ENCODE peak calls at places on chromosomes 12 and 14, in six cellular contexts. P is pancreas; S is stimulated activated CD8-positive, alpha-beta memory T cell treated with anti-CD3 and anti-CD28 coated beads, Interleukin-15, amount 100 ng/mL, for 4 hours; K is NCI-H1092; N is Jurkat, Clone E6-1; J is retinal pigment epithelial cell. U is an unnamed sample.

GRCh38 chr12:42696424-42697149 is 107.0 kb upstream of the PRICKLE1 start:
- DNase-seq in K (no peak), N (no peak), S (no peak), P (peak; percentile 15), J (no peak), U (no peak)

GRCh38 chr14:70619708-70620107 is 19.3 kb upstream of the MED6 start:
- DNase-seq in K (no peak), P (no peak), J (no peak), N (no peak), S (no peak), U (no peak)

GRCh38 chr12:115204957-115205754 is 521.2 kb upstream of the TBX3 start:
- DNase-seq in S (no peak), P (no peak), J (no peak), K (no peak), N (no peak), U (no peak)

GRCh38 chr12:130253866-130254265 is 83.8 kb upstream of the PIWIL1 start:
- DNase-seq in K (no peak), S (no peak), J (no peak), P (peak; percentile 6), N (no peak), U (no peak)

GRCh38 chr14:36056846-36057245 is 119.7 kb downstream of the PTCSC3 start:
- DNase-seq in S (no peak), P (no peak), K (no peak), N (no peak), J (no peak), U (no peak)

GRCh38 chr12:124477109-124477915 is 90.1 kb downstream of the NCOR2 start:
- DNase-seq in N (peak; percentile 58), S (no peak), K (no peak), J (no peak), P (no peak), U (no peak)

GRCh38 chr12:3275171-3276041 is 198.2 kb downstream of the TSPAN9 start:
- DNase-seq in K (peak; percentile 38), N (peak; percentile 24), S (peak; percentile 20), P (peak; percentile 35), J (no peak), U (peak; percentile 61)

GRCh38 chr12:104964167-104964566 is 6.1 kb upstream of the SLC41A2 start:
- DNase-seq in P (no peak), J (peak; percentile 28), S (no peak), K (peak; percentile 65), N (no peak), U (no peak)

GRCh38 chr12:89181271-89181920 is 170.9 kb downstream of the DUSP6 start:
- DNase-seq in P (no peak), K (no peak), J (peak; percentile 54), N (no peak), S (no peak), U (no peak)

GRCh38 chr12:110217996-110218674 is 62.9 kb upstream of the ATP2A2 start:
- DNase-seq in S (no peak), P (no peak), J (no peak), N (no peak), K (no peak), U (no peak)

GRCh38 chr12:41684997-41685396 is 459.7 kb downstream of the GXYLT1 start:
- DNase-seq in P (no peak), J (no peak), K (no peak), S (no peak), N (no peak), U (no peak)

GRCh38 chr14:89266754-89267153 is 150.3 kb downstream of the FOXN3 start:
- DNase-seq in K (no peak), P (no peak), N (no peak), J (no peak), S (no peak), U (no peak)

GRCh38 chr12:32605326-32606095 is 73.6 kb upstream of the DNM1L start:
- DNase-seq in P (no peak), K (no peak), N (no peak), J (no peak), S (no peak), U (no peak)

GRCh38 chr14:67515386-67516079 is 17.6 kb upstream of the PLEKHH1 start:
- DNase-seq in S (no peak), N (no peak), P (no peak), K (no peak), J (no peak), U (peak; percentile 53)

GRCh38 chr12:109772622-109773321 is 59.1 kb downstream of the FAM222A start:
- DNase-seq in K (no peak), P (no peak), S (no peak), N (no peak), J (no peak), U (no peak)

GRCh38 chr12:83008703-83009102 is 322.0 kb downstream of the TMTC2 start:
- DNase-seq in N (no peak), S (no peak), K (no peak), P (no peak), J (no peak), U (no peak)

GRCh38 chr14:59492419-59492818 is 8.1 kb downstream of the JKAMP start:
- DNase-seq in K (no peak), N (no peak), J (no peak), P (no peak), S (no peak), U (no peak)

GRCh38 chr12:104457746-104458644 is 1.2 kb downstream of the CHST11 start:
- DNase-seq in J (no peak), K (no peak), P (peak; percentile 32), S (no peak), N (no peak), U (no peak)

GRCh38 chr14:50961606-50962259 is 17.4 kb upstream of the PYGL start:
- DNase-seq in K (no peak), N (no peak), S (no peak), J (peak; percentile 91), P (no peak), U (no peak)

GRCh38 chr12:13210022-13210539 is 13.6 kb downstream of the EMP1 start:
- DNase-seq in K (no peak), N (no peak), J (no peak), S (no peak), P (no peak), U (no peak)

GRCh38 chr14:90850487-90850886 is 34.3 kb upstream of the TTC7B start:
- DNase-seq in J (peak; percentile 37), P (no peak), K (no peak), S (no peak), N (no peak), U (no peak)

GRCh38 chr14:67620217-67620789 is 583 bp downstream of the ARG2 start:
- DNase-seq in N (no peak), J (no peak), S (no peak), K (peak; percentile 17), P (peak; percentile 15), U (peak; percentile 70)

GRCh38 chr12:123153906-123154305 is 3.0 kb upstream of the PITPNM2 start:
- DNase-seq in J (no peak), K (no peak), S (no peak), P (no peak), N (no peak), U (no peak)

GRCh38 chr12:116427200-116427932 is 131.8 kb upstream of the MAP1LC3B2 start:
- DNase-seq in J (no peak), K (no peak), P (no peak), N (no peak), S (no peak), U (no peak)

GRCh38 chr12:49708851-49709250 is 1.6 kb upstream of the FMNL3 start:
- DNase-seq in J (no peak), P (no peak), N (no peak), K (no peak), S (no peak), U (no peak)

GRCh38 chr14:75793806-75794205 is 132.8 kb downstream of the TTLL5 start:
- DNase-seq in J (peak; percentile 20), N (no peak), K (no peak), P (no peak), S (no peak), U (no peak)

GRCh38 chr12:49293056-49293956 is 1.6 kb upstream of the PRPH start:
- DNase-seq in K (no peak), S (no peak), J (no peak), N (no peak), P (no peak), U (peak; percentile 70)

GRCh38 chr12:47068539-47068938 is 10.9 kb upstream of the PCED1B start:
- DNase-seq in J (no peak), P (no peak), N (no peak), S (no peak), K (no peak), U (no peak)

GRCh38 chr12:131282292-131283080 is 328.8 kb downstream of the ADGRD1 start:
- DNase-seq in P (no peak), J (no peak), K (no peak), S (no peak), N (no peak), U (no peak)

GRCh38 chr14:62304172-62304571 is 542.0 kb downstream of the SNAPC1 start:
- DNase-seq in P (no peak), J (no peak), N (no peak), S (no peak), K (no peak), U (no peak)

GRCh38 chr14:38887696-38888095 is 215.3 kb downstream of the SEC23A start:
- DNase-seq in P (no peak), K (no peak), J (no peak), S (no peak), N (no peak), U (no peak)

U was measured in NCI-H524.